ENCODE peak calls at places on chromosomes 5 and 9, in ten cellular contexts. A is iris pigment epithelial cell; C is CD8-positive, alpha-beta memory T cell; S is HuH-7.5; H is stimulated activated CD8-positive, alpha-beta memory T cell treated with anti-CD3 and anti-CD28 coated beads, Interleukin-2, amount 100 ng/mL, for 1 hour; T is neural progenitor cell; J is A549; U is ELR; K is AG10803; X is HCT116. I is an unnamed sample.

GRCh38 chr9:137294091-137294683 is 7.9 kb downstream of the NRARP start:
- DNase-seq in A (peak; percentile 60), C (no peak), S (peak; percentile 96), H (no peak), T (peak; percentile 48), J (peak; percentile 83), U (peak; percentile 68), K (no peak), X (peak; percentile 74), I (peak; percentile 85)

GRCh38 chr5:58871648-58872242 is 288.9 kb downstream of the RAB3C start:
- DNase-seq in A (peak; percentile 56), C (no peak), S (peak; percentile 15), H (no peak), T (peak; percentile 39), J (peak; percentile 69), U (peak; percentile 57), K (peak; percentile 32), X (peak; percentile 28), I (peak; percentile 35)

GRCh38 chr9:88477300-88477751 is 57.7 kb upstream of the NXNL2 start:
- DNase-seq in A (peak; percentile 91), C (no peak), S (no peak), H (no peak), T (no peak), J (no peak), U (peak; percentile 99), K (peak; percentile 98), X (no peak), I (no peak)

GRCh38 chr5:132747693-132748440 is 641 bp downstream of the CCNI2 start:
- DNase-seq in A (no peak), C (peak; percentile 55), S (no peak), H (no peak), T (no peak), J (no peak), U (no peak), K (no peak), X (no peak), I (peak; percentile 20)

GRCh38 chr9:123312306-123312877 is 43.6 kb upstream of the CRB2 start:
- DNase-seq in A (no peak), C (no peak), S (no peak), H (no peak), T (no peak), J (no peak), U (no peak), K (no peak), X (no peak), I (no peak)

GRCh38 chr5:1965860-1966396 is 83.2 kb upstream of the IRX4 start:
- DNase-seq in A (no peak), C (no peak), S (no peak), H (no peak), T (no peak), J (no peak), U (no peak), K (no peak), X (no peak), I (no peak)

GRCh38 chr5:157303667-157304327 is 37.9 kb downstream of the CYFIP2 start:
- DNase-seq in A (no peak), C (peak; percentile 38), S (no peak), H (no peak), T (peak; percentile 63), J (peak; percentile 17), U (no peak), K (no peak), X (no peak), I (no peak)

GRCh38 chr5:147893820-147894219 is 12.5 kb downstream of the C5orf46 start:
- DNase-seq in A (peak; percentile 41), C (no peak), S (no peak), H (no peak), T (no peak), J (no peak), U (no peak), K (no peak), X (no peak), I (peak; percentile 27)

GRCh38 chr9:29214702-29215248 is 1641.5 kb upstream of the C9orf72 start:
- DNase-seq in A (no peak), C (no peak), S (no peak), H (no peak), T (peak; percentile 47), J (no peak), U (peak; percentile 4), K (no peak), X (no peak), I (no peak)

GRCh38 chr5:100252040-100252439 is 283.1 kb upstream of the FAM174A start:
- DNase-seq in A (no peak), C (no peak), S (no peak), H (no peak), T (no peak), J (no peak), U (no peak), K (no peak), X (no peak), I (no peak)

GRCh38 chr9:131289301-131290038 is at the start of gene PLPP7:
- DNase-seq in A (peak; percentile 45), C (no peak), S (peak; percentile 97), H (no peak), T (peak; percentile 69), J (no peak), U (peak; percentile 60), K (peak; percentile 79), X (no peak), I (no peak)

GRCh38 chr9:96048116-96048953 is 172.8 kb downstream of the ERCC6L2 start:
- DNase-seq in A (peak; percentile 32), C (no peak), S (no peak), H (no peak), T (peak; percentile 80), J (no peak), U (no peak), K (no peak), X (no peak), I (no peak)

GRCh38 chr9:122463828-122464632 is 13.7 kb downstream of the OR1J1 start:
- DNase-seq in A (peak; percentile 19), C (no peak), S (no peak), H (no peak), T (peak; percentile 29), J (peak; percentile 24), U (peak; percentile 28), K (no peak), X (peak; percentile 28), I (no peak)

GRCh38 chr9:81592890-81593271 is 96.5 kb downstream of the TLE1 start:
- DNase-seq in A (no peak), C (no peak), S (no peak), H (no peak), T (no peak), J (no peak), U (no peak), K (no peak), X (no peak), I (no peak)

GRCh38 chr5:131766689-131767088 is 30.1 kb downstream of the FNIP1 start:
- DNase-seq in A (no peak), C (no peak), S (no peak), H (no peak), T (no peak), J (no peak), U (no peak), K (no peak), X (no peak), I (no peak)

GRCh38 chr9:23887781-23888180 is 61.7 kb upstream of the ELAVL2 start:
- DNase-seq in A (no peak), C (no peak), S (no peak), H (no peak), T (peak; percentile 59), J (no peak), U (no peak), K (no peak), X (no peak), I (no peak)

GRCh38 chr5:153903321-153903720 is 135.4 kb downstream of the FAM114A2 start:
- DNase-seq in A (peak; percentile 10), C (no peak), S (no peak), H (no peak), T (no peak), J (no peak), U (no peak), K (peak; percentile 78), X (no peak), I (no peak)

GRCh38 chr9:4117835-4118610 is 181.8 kb downstream of the GLIS3 start:
- DNase-seq in A (no peak), C (peak; percentile 0), S (no peak), H (no peak), T (no peak), J (peak; percentile 31), U (no peak), K (no peak), X (no peak), I (no peak)

GRCh38 chr9:3768286-3768685 is 242.5 kb upstream of the RFX3 start:
- DNase-seq in A (no peak), C (no peak), S (no peak), H (no peak), T (no peak), J (no peak), U (peak; percentile 74), K (peak; percentile 76), X (no peak), I (no peak)

GRCh38 chr9:72497476-72498065 is 23.8 kb upstream of the TMC1 start:
- DNase-seq in A (no peak), C (no peak), S (no peak), H (no peak), T (no peak), J (no peak), U (no peak), K (no peak), X (no peak), I (no peak)

GRCh38 chr5:126492939-126493338 is 69.7 kb downstream of the GRAMD2B start:
- DNase-seq in A (peak; percentile 39), C (no peak), S (no peak), H (no peak), T (no peak), J (peak; percentile 27), U (peak; percentile 45), K (no peak), X (no peak), I (no peak)

I was measured in LoVo.